ENCODE peak calls at places on chromosomes 16 and 17, in four cellular contexts. B is hypothalamus, Q is mucosa of gallbladder, X is tibial artery. Z is an unnamed sample.

GRCh38 chr16:89002851-89003830 is 26.1 kb upstream of the CBFA2T3 start:
- DNase-seq in B (no peak), Q (no peak), X (no peak), Z (no peak)

GRCh38 chr17:78658281-78658785 is 81.1 kb upstream of the DNAH17 start:
- DNase-seq in B (no peak), Q (no peak), X (no peak), Z (no peak)

GRCh38 chr17:37752482-37752881 is 7.6 kb upstream of the HNF1B start:
- DNase-seq in B (no peak), Q (peak), X (no peak), Z (no peak)

GRCh38 chr17:80952291-80952690 is 39.4 kb upstream of the CHMP6 start:
- DNase-seq in B (no peak), Q (no peak), X (peak), Z (no peak)

GRCh38 chr17:32998893-32999240 is 7.2 kb downstream of the SPACA3 start:
- DNase-seq in B (no peak), Q (no peak), X (no peak), Z (no peak)

GRCh38 chr17:42695500-42695899 is 13.2 kb downstream of the CNTNAP1 start:
- DNase-seq in B (no peak), Q (no peak), X (peak), Z (no peak)

GRCh38 chr16:19410435-19411153 is 7.1 kb upstream of the TMC5 start:
- DNase-seq in B (no peak), Q (no peak), X (no peak), Z (no peak)

GRCh38 chr16:79962962-79963361 is 362.4 kb upstream of the MAF start:
- DNase-seq in B (no peak), Q (no peak), X (no peak), Z (no peak)

GRCh38 chr17:77246110-77247047 is 105.6 kb downstream of the SEC14L1 start:
- DNase-seq in B (no peak), Q (no peak), X (no peak), Z (no peak)

GRCh38 chr17:17511971-17512858 is 16.0 kb upstream of the RASD1 start:
- DNase-seq in B (no peak), Q (no peak), X (no peak), Z (peak)

Z was measured in breast epithelium.